ENCODE peak calls at places on chromosome 1, in eight cellular contexts. F is M059J; T is activated naive CD8-positive, alpha-beta T cell treated with anti-CD3 and anti-CD28 coated beads, Interleukin-2, amount 10 ng/mL, durations not matched to agents 7 days and 5 days; J is KG1; C is Calu3; G is stimulated activated CD4-positive, alpha-beta T cell treated with anti-CD3 and anti-CD28 coated beads, TNF-alpha, amount 100 ng/mL, for 4 hours; M is T-helper 9 cell; S is activated CD4-positive, alpha-beta T cell treated with anti-CD3 and anti-CD28 coated beads for 1 hour. Z is an unnamed sample.

GRCh38 chr1:212597495-212597894 is 11.1 kb upstream of the ATF3 start:
- DNase-seq in J (no peak), T (no peak), M (no peak), S (no peak), G (no peak), F (peak), C (no peak), Z (no peak)

GRCh38 chr1:65948609-65949229 is 156.0 kb downstream of the PDE4B start:
- DNase-seq in G (no peak), T (no peak), F (peak), S (no peak), C (peak), J (no peak), M (no peak), Z (peak)

GRCh38 chr1:22557341-22557950 is 5.8 kb upstream of the EPHA8 start:
- DNase-seq in C (no peak), G (no peak), F (no peak), M (no peak), J (no peak), S (no peak), T (no peak), Z (no peak)

GRCh38 chr1:40075251-40075650 is 21.8 kb downstream of the PPT1 start:
- DNase-seq in F (no peak), S (no peak), G (no peak), M (no peak), T (no peak), C (no peak), J (no peak), Z (no peak)

GRCh38 chr1:195202271-195202670 is 1406.0 kb downstream of the KCNT2 start:
- DNase-seq in G (no peak), J (no peak), T (no peak), S (no peak), F (no peak), M (no peak), C (no peak), Z (no peak)

GRCh38 chr1:41728403-41729202 is 190.1 kb downstream of the HIVEP3 start:
- DNase-seq in C (no peak), G (no peak), T (peak), J (no peak), M (no peak), F (no peak), S (no peak), Z (no peak)

GRCh38 chr1:22413799-22414198 is 37.9 kb upstream of the ZBTB40 start:
- DNase-seq in C (no peak), T (no peak), M (no peak), F (no peak), J (no peak), S (no peak), G (no peak), Z (no peak)

GRCh38 chr1:245807954-245808719 is 653.4 kb downstream of the KIF26B start:
- DNase-seq in C (no peak), J (no peak), F (no peak), M (no peak), S (no peak), G (no peak), T (no peak), Z (no peak)

GRCh38 chr1:55214214-55214902 is 806 bp downstream of the USP24 start:
- DNase-seq in C (peak), T (peak), G (peak), M (peak), F (peak), S (peak), J (peak), Z (peak)

Z was measured in Caki2.